ENCODE peak calls at places on chromosomes 3 and 15, in nine cellular contexts. Q, X, E, W, K, D, G, I and B are unnamed samples.
A peak's percentile ranks its signal among the peaks of the same experiment; 100 is the strongest.

GRCh38 chr3:174170248-174170647 is 688.9 kb upstream of the NAALADL2 start:
- DNase-seq in W (no peak), G (no peak), I (no peak), E (no peak), Q (no peak), K (no peak), D (no peak), X (no peak), B (no peak)

GRCh38 chr3:196341142-196341541 is 3.0 kb upstream of the TM4SF19 start:
- DNase-seq in K (no peak), I (no peak), D (no peak), X (no peak), W (peak; percentile 70), Q (no peak), E (no peak), G (no peak), B (no peak)

GRCh38 chr15:89648106-89649012 is 6.9 kb downstream of the KIF7 start:
- DNase-seq in X (no peak), G (peak; percentile 80), I (no peak), E (no peak), D (no peak), Q (no peak), W (no peak), K (no peak), B (no peak)

GRCh38 chr3:17749281-17749680 is 6.8 kb upstream of the TBC1D5 start:
- DNase-seq in K (no peak), E (no peak), I (no peak), X (no peak), G (no peak), D (no peak), Q (no peak), W (no peak), B (no peak)

GRCh38 chr15:77589839-77590238 is 42.9 kb downstream of the LINGO1 start:
- DNase-seq in K (no peak), D (peak; percentile 54), I (no peak), Q (no peak), X (no peak), W (no peak), G (no peak), E (no peak), B (no peak)

GRCh38 chr3:45816544-45816943 is 20.2 kb upstream of the SLC6A20 start:
- DNase-seq in E (peak; percentile 23), X (no peak), D (peak; percentile 31), Q (peak; percentile 59), K (no peak), W (peak; percentile 31), G (no peak), I (peak; percentile 62), B (no peak)

GRCh38 chr3:185084883-185085282 is 68.0 kb downstream of the C3orf70 start:
- DNase-seq in E (no peak), Q (no peak), W (peak; percentile 80), X (no peak), I (no peak), K (no peak), D (no peak), G (no peak), B (no peak)

GRCh38 chr3:72265661-72266370 is 480.9 kb upstream of the PROK2 start:
- DNase-seq in Q (no peak), D (no peak), X (no peak), G (no peak), I (no peak), K (no peak), W (no peak), E (no peak), B (no peak)

GRCh38 chr3:171028025-171028778 is 1.7 kb upstream of the SLC2A2 start:
- DNase-seq in X (peak; percentile 15), E (peak; percentile 65), G (peak; percentile 93), D (no peak), I (peak; percentile 36), K (no peak), W (peak; percentile 98), Q (no peak), B (no peak)

GRCh38 chr3:13338231-13338630 is 81.9 kb downstream of the NUP210 start:
- DNase-seq in E (no peak), W (peak; percentile 2), X (no peak), Q (no peak), D (no peak), K (no peak), G (no peak), I (no peak), B (no peak)

GRCh38 chr15:89150762-89151305 is 62.6 kb downstream of the ABHD2 start:
- DNase-seq in I (no peak), Q (no peak), K (no peak), D (no peak), E (peak; percentile 58), X (no peak), G (no peak), W (no peak), B (no peak)

GRCh38 chr3:6709178-6709577 is 151.7 kb upstream of the GRM7 start:
- DNase-seq in G (no peak), I (no peak), K (no peak), X (no peak), E (no peak), W (no peak), D (no peak), Q (no peak), B (no peak)

GRCh38 chr15:58469432-58470353 is 37.9 kb downstream of the LIPC start:
- DNase-seq in Q (no peak), G (peak; percentile 79), W (peak; percentile 99), D (no peak), K (no peak), E (no peak), X (no peak), I (no peak), B (no peak)

GRCh38 chr15:44711089-44711355 is at the start of gene PATL2:
- DNase-seq in D (no peak), K (no peak), X (no peak), I (no peak), Q (no peak), E (no peak), W (no peak), G (no peak), B (no peak)

DNA sequence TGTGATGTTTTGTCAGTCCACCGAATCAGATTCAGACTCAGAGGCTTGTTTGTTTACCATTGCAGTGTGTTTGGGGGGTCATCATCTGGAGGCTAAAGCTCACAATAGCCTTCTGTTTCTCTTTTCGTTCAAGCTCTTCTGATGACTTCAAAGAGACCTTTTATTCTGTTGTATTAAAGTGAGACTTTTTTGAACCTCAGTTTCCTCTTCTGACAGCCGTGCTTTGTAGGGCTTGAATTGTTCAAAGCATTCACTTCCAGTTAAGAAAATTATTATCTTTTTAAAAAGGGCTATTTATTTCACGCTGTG is 1.3 kb downstream of the PXK start:
- DNase-seq in W (no peak), I (no peak), D (no peak), Q (no peak), G (no peak), E (no peak), K (no peak), X (no peak), B (no peak)
- H3K27ac ChIP-seq in W (peak overlapping the region; percentile 4), I (peak overlapping the region; percentile 58), D (peak overlapping the region; percentile 21), Q (peak overlapping the region; percentile 50), G (no peak overlapping the region), E (no peak overlapping the region), K (peak overlapping the region; percentile 90), X (no peak overlapping the region), B (no peak overlapping the region)

GRCh38 chr15:70142322-70143191 is 44.8 kb upstream of the TLE3 start:
- DNase-seq in Q (no peak), G (peak; percentile 64), X (no peak), D (no peak), W (peak; percentile 89), E (peak; percentile 95), K (no peak), I (peak; percentile 48), B (no peak)

GRCh38 chr15:70142072-70142321 is 44.3 kb upstream of the TLE3 start:
- DNase-seq in X (no peak), Q (no peak), E (no peak), W (no peak), I (no peak), D (no peak), K (no peak), G (no peak), B (no peak)

GRCh38 chr15:70140031-70140542 is 42.4 kb upstream of the TLE3 start:
- DNase-seq in G (no peak), D (no peak), X (no peak), I (no peak), K (no peak), Q (no peak), E (no peak), W (no peak), B (no peak)

GRCh38 chr15:70141376-70142071 is 43.8 kb upstream of the TLE3 start:
- DNase-seq in G (no peak), D (no peak), X (no peak), Q (no peak), K (no peak), I (no peak), W (no peak), E (no peak), B (no peak)

GRCh38 chr15:70140543-70141375 is 43.0 kb upstream of the TLE3 start:
- DNase-seq in K (no peak), Q (no peak), I (no peak), G (peak; percentile 83), W (peak; percentile 57), X (no peak), E (no peak), D (no peak), B (no peak)
- H3K27ac ChIP-seq in K (peak overlapping the region; percentile 63), Q (no peak overlapping the region), I (peak overlapping the region; percentile 17), G (no peak overlapping the region), W (no peak overlapping the region), X (no peak overlapping the region), E (no peak overlapping the region), D (no peak overlapping the region), B (no peak overlapping the region)

DNA sequence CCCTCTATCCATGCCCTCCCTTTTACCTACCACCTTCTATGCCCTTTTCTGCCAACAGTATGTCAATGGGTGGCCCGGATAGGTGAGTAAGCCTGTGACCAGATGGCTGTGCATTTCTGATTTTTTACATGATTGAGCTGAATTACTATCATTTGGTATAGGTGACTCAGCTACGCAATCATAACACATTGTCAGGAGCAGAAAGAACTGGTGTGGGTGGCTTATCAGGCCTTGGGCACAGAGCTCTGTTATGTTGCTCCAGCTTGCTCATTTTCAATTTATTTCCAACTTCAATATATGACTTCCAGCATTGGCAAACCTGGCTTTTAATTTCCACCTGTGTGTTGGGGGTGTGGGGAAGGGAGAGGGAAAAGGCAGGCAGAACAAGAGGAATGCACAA is 86.6 kb upstream of the AGBL1 start:
- DNase-seq in W (peak; percentile 63), G (no peak), X (no peak), K (no peak), Q (no peak), I (no peak), E (no peak), D (no peak), B (no peak)
- H3K27ac ChIP-seq in W (no peak overlapping the region), G (no peak overlapping the region), X (no peak overlapping the region), K (no peak overlapping the region), Q (no peak overlapping the region), I (no peak overlapping the region), E (no peak overlapping the region), D (no peak overlapping the region), B (no peak overlapping the region)

DNA sequence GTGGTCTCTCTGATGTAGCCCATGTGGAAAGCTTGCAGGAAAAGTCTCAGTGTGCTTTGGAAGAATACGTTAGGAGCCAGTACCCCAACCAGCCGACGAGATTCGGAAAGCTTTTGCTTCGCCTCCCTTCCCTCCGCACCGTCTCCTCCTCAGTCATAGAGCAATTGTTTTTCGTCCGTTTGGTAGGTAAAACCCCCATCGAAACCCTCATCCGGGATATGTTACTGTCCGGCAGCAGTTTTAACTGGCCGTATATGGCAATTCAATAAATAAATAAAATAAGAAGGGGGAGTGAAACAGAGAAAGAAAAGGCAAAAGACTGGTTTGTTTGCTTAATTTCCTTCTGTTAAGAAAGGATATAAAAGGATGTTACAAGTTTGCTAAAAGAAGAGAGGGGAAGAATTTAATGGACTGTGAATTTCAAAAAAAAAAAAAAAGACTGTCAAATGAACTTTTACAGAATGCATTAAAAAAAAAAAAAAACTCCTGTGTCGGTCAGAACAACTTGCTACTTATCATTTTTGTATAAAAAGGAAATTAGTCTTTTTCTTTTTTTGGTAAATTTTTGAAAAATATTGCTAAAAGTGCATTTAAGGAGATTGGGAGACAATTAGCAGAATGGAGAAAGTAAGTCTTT is 7.0 kb downstream of the NR2F2 start:
- DNase-seq in W (peak; percentile 31), X (no peak), E (no peak), K (no peak), G (no peak), I (no peak), D (no peak), Q (peak; percentile 11), B (no peak)
- H3K27ac ChIP-seq in W (peak overlapping the region; percentile 95), X (peak overlapping the region; percentile 40), E (no peak overlapping the region), K (peak overlapping the region; percentile 90), G (no peak overlapping the region), I (peak overlapping the region; percentile 100), D (peak overlapping the region; percentile 93), Q (peak overlapping the region; percentile 97), B (no peak overlapping the region)